ENCODE peak calls at places on chromosomes 3 and 15, in five cellular contexts. One of them, this sample, is unnamed.

GRCh38 chr15:69608661-69609060 is 156.0 kb downstream of the RPLP1 start:
- DNase-seq in right cardiac atrium: no peak
- DNase-seq in T-helper 9 cell: no peak
- DNase-seq in H54: no peak
- DNase-seq in pons: no peak
- DNase-seq in this sample: no peak

GRCh38 chr3:195558602-195559001 is 15.5 kb upstream of the PPP1R2 start:
- DNase-seq in H54: no peak
- DNase-seq in pons: peak; percentile 45
- DNase-seq in right cardiac atrium: no peak
- DNase-seq in T-helper 9 cell: no peak
- DNase-seq in this sample: no peak

GRCh38 chr15:49015896-49016295 is 30.4 kb downstream of the SECISBP2L start:
- DNase-seq in H54: no peak
- DNase-seq in T-helper 9 cell: no peak
- DNase-seq in pons: no peak
- DNase-seq in right cardiac atrium: no peak
- DNase-seq in this sample: no peak

GRCh38 chr3:193771736-193772135 is 178.7 kb downstream of the OPA1 start:
- DNase-seq in T-helper 9 cell: no peak
- DNase-seq in H54: no peak
- DNase-seq in pons: no peak
- DNase-seq in right cardiac atrium: no peak
- DNase-seq in this sample: no peak

GRCh38 chr3:196976891-196977420 is 8.3 kb upstream of the PIGZ start:
- DNase-seq in H54: no peak
- DNase-seq in right cardiac atrium: no peak
- DNase-seq in T-helper 9 cell: no peak
- DNase-seq in pons: no peak
- DNase-seq in this sample: no peak

GRCh38 chr15:34716111-34716510 is 38.7 kb downstream of the GJD2 start:
- DNase-seq in pons: no peak
- DNase-seq in right cardiac atrium: peak; percentile 73
- DNase-seq in H54: no peak
- DNase-seq in T-helper 9 cell: no peak
- DNase-seq in this sample: no peak

GRCh38 chr3:144039661-144040060 is 68.0 kb downstream of the DIPK2A start:
- DNase-seq in T-helper 9 cell: no peak
- DNase-seq in H54: no peak
- DNase-seq in right cardiac atrium: no peak
- DNase-seq in pons: no peak
- DNase-seq in this sample: no peak

GRCh38 chr15:66089049-66089448 is 164.5 kb downstream of the MEGF11 start:
- DNase-seq in T-helper 9 cell: no peak
- DNase-seq in pons: peak; percentile 14
- DNase-seq in right cardiac atrium: peak; percentile 86
- DNase-seq in H54: no peak
- DNase-seq in this sample: no peak

GRCh38 chr3:67382551-67382950 is 271.9 kb downstream of the SUCLG2 start:
- DNase-seq in T-helper 9 cell: no peak
- DNase-seq in pons: no peak
- DNase-seq in right cardiac atrium: no peak
- DNase-seq in H54: no peak
- DNase-seq in this sample: no peak

GRCh38 chr15:101427606-101428487 is 61.7 kb downstream of the PCSK6 start:
- DNase-seq in right cardiac atrium: no peak
- DNase-seq in H54: no peak
- DNase-seq in T-helper 9 cell: no peak
- DNase-seq in pons: peak; percentile 71
- DNase-seq in this sample: no peak

GRCh38 chr15:77038312-77039216 is 32.3 kb downstream of the TSPAN3 start:
- DNase-seq in right cardiac atrium: no peak
- DNase-seq in H54: no peak
- DNase-seq in T-helper 9 cell: no peak
- DNase-seq in pons: no peak
- DNase-seq in this sample: no peak

GRCh38 chr15:89018235-89018634 is 70.0 kb upstream of the ABHD2 start:
- DNase-seq in T-helper 9 cell: no peak
- DNase-seq in right cardiac atrium: peak; percentile 86
- DNase-seq in H54: no peak
- DNase-seq in pons: peak; percentile 31
- DNase-seq in this sample: no peak

GRCh38 chr3:142064454-142064853 is 84.9 kb downstream of the TFDP2 start:
- DNase-seq in pons: no peak
- DNase-seq in T-helper 9 cell: no peak
- DNase-seq in H54: no peak
- DNase-seq in right cardiac atrium: no peak
- DNase-seq in this sample: no peak

GRCh38 chr3:185649414-185649813 is 63.3 kb downstream of the SENP2 start:
- DNase-seq in H54: no peak
- DNase-seq in pons: no peak
- DNase-seq in T-helper 9 cell: no peak
- DNase-seq in right cardiac atrium: no peak
- DNase-seq in this sample: no peak

GRCh38 chr15:58134886-58135285 is 3.3 kb upstream of the AQP9 start:
- DNase-seq in H54: no peak
- DNase-seq in right cardiac atrium: no peak
- DNase-seq in pons: no peak
- DNase-seq in T-helper 9 cell: no peak
- DNase-seq in this sample: no peak

GRCh38 chr15:75208501-75209288 is 7.0 kb downstream of the C15orf39 start:
- DNase-seq in right cardiac atrium: no peak
- DNase-seq in H54: no peak
- DNase-seq in pons: no peak
- DNase-seq in T-helper 9 cell: no peak
- DNase-seq in this sample: no peak

GRCh38 chr15:72964542-72964941 is 87.7 kb upstream of the NEO1 start:
- DNase-seq in right cardiac atrium: no peak
- DNase-seq in T-helper 9 cell: no peak
- DNase-seq in pons: no peak
- DNase-seq in H54: no peak
- DNase-seq in this sample: no peak

GRCh38 chr3:180036092-180036677 is 552 bp downstream of the PEX5L start:
- DNase-seq in H54: no peak
- DNase-seq in right cardiac atrium: peak; percentile 15
- DNase-seq in pons: no peak
- DNase-seq in T-helper 9 cell: no peak
- DNase-seq in this sample: no peak

GRCh38 chr3:130758624-130759023 is 12.0 kb upstream of the PIK3R4 start:
- DNase-seq in right cardiac atrium: no peak
- DNase-seq in H54: no peak
- DNase-seq in pons: no peak
- DNase-seq in T-helper 9 cell: no peak
- DNase-seq in this sample: no peak

GRCh38 chr3:131091768-131092167 is 65.1 kb downstream of the NEK11 start:
- DNase-seq in right cardiac atrium: no peak
- DNase-seq in T-helper 9 cell: no peak
- DNase-seq in pons: no peak
- DNase-seq in H54: no peak
- DNase-seq in this sample: no peak

GRCh38 chr3:30628931-30629590 is 22.7 kb downstream of the TGFBR2 start:
- DNase-seq in T-helper 9 cell: no peak
- DNase-seq in H54: no peak
- DNase-seq in pons: peak; percentile 77
- DNase-seq in right cardiac atrium: no peak
- DNase-seq in this sample: no peak

GRCh38 chr15:64010719-64011118 is 35.6 kb downstream of the DAPK2 start:
- DNase-seq in T-helper 9 cell: peak; percentile 75
- DNase-seq in right cardiac atrium: peak; percentile 72
- DNase-seq in H54: peak; percentile 64
- DNase-seq in pons: no peak
- DNase-seq in this sample: peak; percentile 91

GRCh38 chr3:35919160-35919559 is 279.8 kb downstream of the ARPP21 start:
- DNase-seq in right cardiac atrium: no peak
- DNase-seq in pons: no peak
- DNase-seq in H54: no peak
- DNase-seq in T-helper 9 cell: no peak
- DNase-seq in this sample: no peak

GRCh38 chr15:98126326-98127090 is 166.0 kb downstream of the ARRDC4 start:
- DNase-seq in pons: no peak
- DNase-seq in T-helper 9 cell: no peak
- DNase-seq in H54: no peak
- DNase-seq in right cardiac atrium: no peak
- DNase-seq in this sample: no peak

GRCh38 chr3:98657429-98657828 is 64.0 kb upstream of the CPOX start:
- DNase-seq in T-helper 9 cell: peak; percentile 3
- DNase-seq in H54: no peak
- DNase-seq in right cardiac atrium: peak; percentile 73
- DNase-seq in pons: no peak
- DNase-seq in this sample: no peak

GRCh38 chr3:54916722-54917121 is 11.1 kb downstream of the LRTM1 start:
- DNase-seq in T-helper 9 cell: no peak
- DNase-seq in H54: no peak
- DNase-seq in right cardiac atrium: no peak
- DNase-seq in pons: no peak
- DNase-seq in this sample: no peak

GRCh38 chr3:30222436-30222835 is 384.0 kb upstream of the TGFBR2 start:
- DNase-seq in T-helper 9 cell: no peak
- DNase-seq in pons: no peak
- DNase-seq in H54: no peak
- DNase-seq in right cardiac atrium: no peak
- DNase-seq in this sample: no peak

GRCh38 chr3:38834110-38834509 is 18.1 kb upstream of the SCN10A start:
- DNase-seq in T-helper 9 cell: no peak
- DNase-seq in H54: peak; percentile 55
- DNase-seq in pons: no peak
- DNase-seq in right cardiac atrium: peak; percentile 82
- DNase-seq in this sample: no peak

GRCh38 chr15:100980410-100981046 is 61.4 kb downstream of the LRRK1 start:
- DNase-seq in pons: no peak
- DNase-seq in right cardiac atrium: no peak
- DNase-seq in T-helper 9 cell: no peak
- DNase-seq in H54: no peak
- DNase-seq in this sample: no peak

GRCh38 chr3:46057716-46058115 is 30.4 kb upstream of the XCR1 start:
- DNase-seq in H54: no peak
- DNase-seq in T-helper 9 cell: no peak
- DNase-seq in right cardiac atrium: no peak
- DNase-seq in pons: no peak
- DNase-seq in this sample: no peak

GRCh38 chr15:34038023-34038403 is 991 bp downstream of the AVEN start:
- DNase-seq in T-helper 9 cell: no peak
- DNase-seq in right cardiac atrium: no peak
- DNase-seq in H54: no peak
- DNase-seq in pons: peak; percentile 70
- DNase-seq in this sample: no peak

GRCh38 chr3:79551997-79552396 is 215.8 kb downstream of the ROBO1 start:
- DNase-seq in T-helper 9 cell: no peak
- DNase-seq in pons: no peak
- DNase-seq in right cardiac atrium: no peak
- DNase-seq in H54: no peak
- DNase-seq in this sample: no peak

GRCh38 chr15:92670625-92671024 is 15.1 kb upstream of the FAM174B start:
- DNase-seq in right cardiac atrium: no peak
- DNase-seq in pons: no peak
- DNase-seq in T-helper 9 cell: no peak
- DNase-seq in H54: no peak
- DNase-seq in this sample: no peak

GRCh38 chr3:135803291-135803690 is 162.2 kb upstream of the PPP2R3A start:
- DNase-seq in pons: no peak
- DNase-seq in H54: no peak
- DNase-seq in T-helper 9 cell: no peak
- DNase-seq in right cardiac atrium: no peak
- DNase-seq in this sample: no peak